ENCODE peak calls at places on chromosomes 16 and 17, in nine cellular contexts. M, I, N, T, P, R, J, V and E are unnamed samples.

GRCh38 chr17:21285164-21286065 is 904 bp downstream of the MAP2K3 start:
- DNase-seq in P (peak; percentile 69), V (no peak), T (peak; percentile 13), R (peak; percentile 63), J (peak; percentile 55), M (no peak), I (peak; percentile 25), N (peak; percentile 55), E (peak; percentile 57)

GRCh38 chr17:43661699-43662431 is at the start of gene MEOX1:
- DNase-seq in I (no peak), M (no peak), N (peak; percentile 57), P (peak; percentile 79), R (no peak), T (no peak), V (no peak), J (peak; percentile 88), E (peak; percentile 64)

GRCh38 chr17:79948918-79949645 is 86.6 kb downstream of the TBC1D16 start:
- DNase-seq in T (no peak), J (no peak), R (no peak), I (no peak), M (peak; percentile 4), P (no peak), V (no peak), N (no peak), E (no peak)

GRCh38 chr16:27455700-27456099 is 53.7 kb downstream of the IL21R start:
- DNase-seq in P (peak; percentile 14), V (no peak), T (no peak), N (no peak), J (no peak), M (no peak), R (no peak), I (no peak), E (peak; percentile 83)

GRCh38 chr16:8859913-8860881 is 8.6 kb downstream of the CARHSP1 start:
- DNase-seq in N (no peak), V (no peak), T (peak; percentile 54), I (no peak), R (no peak), J (no peak), P (peak; percentile 64), M (no peak), E (no peak)

GRCh38 chr17:37791434-37791833 is 46.6 kb upstream of the HNF1B start:
- DNase-seq in I (peak; percentile 29), N (peak; percentile 62), T (peak; percentile 41), M (no peak), R (peak; percentile 73), P (peak; percentile 51), V (no peak), J (peak; percentile 24), E (peak; percentile 20)

GRCh38 chr17:82065193-82065637 is 389 bp downstream of the DUS1L start:
- DNase-seq in V (no peak), N (no peak), R (no peak), M (no peak), I (no peak), T (no peak), P (no peak), J (no peak), E (no peak)

GRCh38 chr16:31471241-31471874 is 594 bp upstream of the TGFB1I1 start:
- DNase-seq in P (no peak), R (no peak), I (no peak), T (no peak), V (no peak), N (no peak), M (no peak), J (no peak), E (no peak)

GRCh38 chr16:4500283-4500682 is 24.1 kb downstream of the HMOX2 start:
- DNase-seq in V (no peak), M (no peak), J (peak; percentile 84), N (peak; percentile 87), T (peak; percentile 71), I (no peak), R (no peak), P (peak; percentile 85), E (peak; percentile 84)

GRCh38 chr17:80619535-80620235 is 75.0 kb downstream of the RPTOR start:
- DNase-seq in J (peak; percentile 89), N (no peak), R (no peak), V (no peak), M (no peak), T (no peak), P (no peak), I (no peak), E (peak; percentile 84)

GRCh38 chr16:65012357-65012756 is 109.5 kb downstream of the CDH11 start:
- DNase-seq in P (peak; percentile 86), J (no peak), I (no peak), T (no peak), V (no peak), N (peak; percentile 86), M (no peak), R (no peak), E (no peak)

GRCh38 chr17:70089513-70090148 is 14.6 kb downstream of the KCNJ16 start:
- DNase-seq in T (peak; percentile 29), V (no peak), M (no peak), N (no peak), I (no peak), R (peak; percentile 23), J (peak; percentile 62), P (no peak), E (no peak)

GRCh38 chr17:29748400-29748799 is 125.7 kb upstream of the CORO6 start:
- DNase-seq in V (no peak), N (no peak), M (no peak), T (no peak), P (no peak), R (no peak), I (no peak), J (no peak), E (no peak)

GRCh38 chr17:33871720-33872535 is 383.2 kb upstream of the CCL2 start:
- DNase-seq in P (peak; percentile 23), M (no peak), T (no peak), V (peak; percentile 70), N (no peak), R (no peak), I (no peak), J (peak; percentile 23), E (peak; percentile 82)

GRCh38 chr16:19432429-19432828 is 14.7 kb downstream of the TMC5 start:
- DNase-seq in T (peak; percentile 46), N (no peak), V (peak; percentile 99), P (no peak), R (peak; percentile 76), J (peak; percentile 48), M (no peak), I (no peak), E (peak; percentile 91)

GRCh38 chr16:85460983-85461813 is 151.9 kb upstream of the GSE1 start:
- DNase-seq in T (no peak), V (peak; percentile 89), N (peak; percentile 45), I (no peak), R (peak; percentile 52), J (peak; percentile 6), M (peak; percentile 56), P (peak; percentile 76), E (peak; percentile 40)

GRCh38 chr17:46194393-46195216 is 1.4 kb upstream of the KANSL1 start:
- DNase-seq in I (peak; percentile 90), P (peak; percentile 55), N (peak; percentile 31), M (peak; percentile 36), V (no peak), J (peak; percentile 66), R (peak; percentile 58), T (no peak), E (peak; percentile 42)

GRCh38 chr17:67500261-67500660 is 123.2 kb downstream of the PITPNC1 start:
- DNase-seq in M (no peak), P (peak; percentile 45), N (no peak), V (no peak), T (no peak), J (peak; percentile 52), R (no peak), I (no peak), E (no peak)

GRCh38 chr16:64150193-64150592 is 971.7 kb downstream of the CDH11 start:
- DNase-seq in J (peak; percentile 74), M (no peak), T (no peak), R (no peak), V (no peak), P (no peak), I (no peak), N (no peak), E (peak; percentile 44)

GRCh38 chr16:1103649-1104005 is 7.6 kb upstream of the C1QTNF8 start:
- DNase-seq in M (no peak), T (no peak), P (no peak), J (no peak), R (no peak), I (no peak), N (no peak), V (no peak), E (no peak)

GRCh38 chr16:16133943-16134604 is 89.2 kb downstream of the ABCC6 start:
- DNase-seq in M (no peak), T (no peak), J (no peak), P (no peak), I (no peak), N (no peak), R (no peak), V (no peak), E (no peak)

GRCh38 chr17:4444782-4445473 is 11.2 kb downstream of the SPNS3 start:
- DNase-seq in J (peak; percentile 71), M (no peak), V (no peak), P (no peak), R (peak; percentile 87), T (peak; percentile 87), N (no peak), I (no peak), E (peak; percentile 39)

GRCh38 chr16:4574919-4575705 is 19.0 kb downstream of the C16orf96 start:
- DNase-seq in R (no peak), V (no peak), M (peak; percentile 39), J (no peak), T (no peak), N (no peak), I (peak; percentile 3), P (no peak), E (no peak)

GRCh38 chr16:17133851-17134250 is 336.9 kb downstream of the XYLT1 start:
- DNase-seq in M (no peak), V (no peak), J (no peak), R (no peak), T (no peak), I (no peak), N (no peak), P (no peak), E (no peak)

GRCh38 chr17:6084226-6085161 is 14.3 kb downstream of the WSCD1 start:
- DNase-seq in J (no peak), R (no peak), T (no peak), N (no peak), I (no peak), M (no peak), V (no peak), P (no peak), E (no peak)

GRCh38 chr16:87317766-87318121 is 552 bp upstream of the C16orf95 start:
- DNase-seq in N (peak; percentile 46), R (peak; percentile 66), V (no peak), P (peak; percentile 69), M (no peak), T (peak; percentile 40), J (peak; percentile 31), I (no peak), E (peak; percentile 35)

GRCh38 chr17:12007466-12007865 is 10.2 kb upstream of the ZNF18 start:
- DNase-seq in N (no peak), R (no peak), P (no peak), M (no peak), J (no peak), I (no peak), T (no peak), V (no peak), E (no peak)

GRCh38 chr16:11556945-11557720 is 29.6 kb downstream of the LITAF start:
- DNase-seq in R (no peak), J (no peak), I (peak; percentile 58), V (no peak), N (no peak), T (no peak), P (no peak), M (no peak), E (no peak)

GRCh38 chr16:82294874-82295273 is 124.8 kb upstream of the MPHOSPH6 start:
- DNase-seq in M (no peak), N (no peak), J (no peak), T (no peak), P (no peak), I (no peak), V (no peak), R (no peak), E (no peak)

GRCh38 chr16:3013491-3013951 is 798 bp downstream of the CLDN9 start:
- DNase-seq in V (no peak), P (no peak), J (peak; percentile 40), T (no peak), I (no peak), R (no peak), N (no peak), M (no peak), E (no peak)

GRCh38 chr17:44807817-44808155 is 22.3 kb downstream of the GJC1 start:
- DNase-seq in R (no peak), N (no peak), I (no peak), J (no peak), V (no peak), P (peak; percentile 50), T (no peak), M (peak; percentile 76), E (no peak)